ENCODE peak calls at places on chromosome 21, in eight cellular contexts. One of them, this sample, is unnamed.

GRCh38 chr21:41924355-41924754 is 29.5 kb downstream of the C2CD2 start:
- DNase-seq in neural crest cell: no peak
- DNase-seq in MCF 10A: no peak
- DNase-seq in neural progenitor cell: no peak
- DNase-seq in fibroblast of pulmonary artery: peak; percentile 14
- DNase-seq in AG09309: no peak
- DNase-seq in bronchial epithelial cell: no peak
- DNase-seq in HFF-Myc: no peak
- DNase-seq in this sample: peak; percentile 85

GRCh38 chr21:42362700-42363099 is 3.6 kb downstream of the TFF1 start:
- DNase-seq in neural crest cell: no peak
- DNase-seq in MCF 10A: no peak
- DNase-seq in neural progenitor cell: no peak
- DNase-seq in fibroblast of pulmonary artery: no peak
- DNase-seq in AG09309: no peak
- DNase-seq in bronchial epithelial cell: no peak
- DNase-seq in HFF-Myc: no peak
- DNase-seq in this sample: no peak

GRCh38 chr21:38628426-38628825 is 130.1 kb upstream of the ERG start:
- DNase-seq in neural crest cell: no peak
- DNase-seq in MCF 10A: no peak
- DNase-seq in neural progenitor cell: no peak
- DNase-seq in fibroblast of pulmonary artery: no peak
- DNase-seq in AG09309: no peak
- DNase-seq in bronchial epithelial cell: no peak
- DNase-seq in HFF-Myc: no peak
- DNase-seq in this sample: no peak

GRCh38 chr21:21688877-21689276 is 690.7 kb downstream of the NCAM2 start:
- DNase-seq in neural crest cell: no peak
- DNase-seq in MCF 10A: peak; percentile 48
- DNase-seq in neural progenitor cell: peak; percentile 67
- DNase-seq in fibroblast of pulmonary artery: peak; percentile 55
- DNase-seq in AG09309: no peak
- DNase-seq in bronchial epithelial cell: no peak
- DNase-seq in HFF-Myc: no peak
- DNase-seq in this sample: no peak

GRCh38 chr21:41523175-41523574 is 15.2 kb upstream of the TMPRSS2 start:
- DNase-seq in neural crest cell: no peak
- DNase-seq in MCF 10A: no peak
- DNase-seq in neural progenitor cell: no peak
- DNase-seq in fibroblast of pulmonary artery: no peak
- DNase-seq in AG09309: no peak
- DNase-seq in bronchial epithelial cell: no peak
- DNase-seq in HFF-Myc: no peak
- DNase-seq in this sample: no peak

GRCh38 chr21:38822754-38823374 is 17.1 kb downstream of the ETS2 start:
- DNase-seq in neural crest cell: no peak
- DNase-seq in MCF 10A: no peak
- DNase-seq in neural progenitor cell: no peak
- DNase-seq in fibroblast of pulmonary artery: no peak
- DNase-seq in AG09309: no peak
- DNase-seq in bronchial epithelial cell: no peak
- DNase-seq in HFF-Myc: no peak
- DNase-seq in this sample: no peak

GRCh38 chr21:42120056-42120903 is 49.2 kb downstream of the UMODL1 start:
- DNase-seq in neural crest cell: no peak
- DNase-seq in MCF 10A: peak; percentile 61
- DNase-seq in neural progenitor cell: no peak
- DNase-seq in fibroblast of pulmonary artery: no peak
- DNase-seq in AG09309: no peak
- DNase-seq in bronchial epithelial cell: peak; percentile 38
- DNase-seq in HFF-Myc: no peak
- DNase-seq in this sample: peak; percentile 6

GRCh38 chr21:42061195-42061865 is 9.8 kb upstream of the UMODL1 start:
- DNase-seq in neural crest cell: no peak
- DNase-seq in MCF 10A: no peak
- DNase-seq in neural progenitor cell: no peak
- DNase-seq in fibroblast of pulmonary artery: no peak
- DNase-seq in AG09309: no peak
- DNase-seq in bronchial epithelial cell: no peak
- DNase-seq in HFF-Myc: no peak
- DNase-seq in this sample: peak; percentile 56

GRCh38 chr21:43787180-43787533 is 2.2 kb upstream of the RRP1 start:
- DNase-seq in neural crest cell: no peak
- DNase-seq in MCF 10A: no peak
- DNase-seq in neural progenitor cell: no peak
- DNase-seq in fibroblast of pulmonary artery: no peak
- DNase-seq in AG09309: no peak
- DNase-seq in bronchial epithelial cell: no peak
- DNase-seq in HFF-Myc: no peak
- DNase-seq in this sample: no peak

GRCh38 chr21:30839304-30839703 is 9.7 kb upstream of the KRTAP7-1 start:
- DNase-seq in neural crest cell: peak; percentile 36
- DNase-seq in MCF 10A: peak; percentile 58
- DNase-seq in neural progenitor cell: peak; percentile 75
- DNase-seq in fibroblast of pulmonary artery: peak; percentile 0
- DNase-seq in AG09309: no peak
- DNase-seq in bronchial epithelial cell: peak; percentile 35
- DNase-seq in HFF-Myc: peak; percentile 0
- DNase-seq in this sample: peak; percentile 30

GRCh38 chr21:38404134-38404533 is 94.1 kb downstream of the ERG start:
- DNase-seq in neural crest cell: no peak
- DNase-seq in MCF 10A: no peak
- DNase-seq in neural progenitor cell: no peak
- DNase-seq in fibroblast of pulmonary artery: no peak
- DNase-seq in AG09309: no peak
- DNase-seq in bronchial epithelial cell: no peak
- DNase-seq in HFF-Myc: no peak
- DNase-seq in this sample: no peak

GRCh38 chr21:39073717-39074116 is 109.5 kb downstream of the PSMG1 start:
- DNase-seq in neural crest cell: no peak
- DNase-seq in MCF 10A: no peak
- DNase-seq in neural progenitor cell: no peak
- DNase-seq in fibroblast of pulmonary artery: no peak
- DNase-seq in AG09309: no peak
- DNase-seq in bronchial epithelial cell: no peak
- DNase-seq in HFF-Myc: no peak
- DNase-seq in this sample: no peak

GRCh38 chr21:40421121-40421520 is 425.8 kb downstream of the DSCAM start:
- DNase-seq in neural crest cell: no peak
- DNase-seq in MCF 10A: peak; percentile 1
- DNase-seq in neural progenitor cell: no peak
- DNase-seq in fibroblast of pulmonary artery: no peak
- DNase-seq in AG09309: no peak
- DNase-seq in bronchial epithelial cell: peak; percentile 80
- DNase-seq in HFF-Myc: no peak
- DNase-seq in this sample: no peak

GRCh38 chr21:40416572-40416971 is 430.4 kb downstream of the DSCAM start:
- DNase-seq in neural crest cell: no peak
- DNase-seq in MCF 10A: no peak
- DNase-seq in neural progenitor cell: no peak
- DNase-seq in fibroblast of pulmonary artery: no peak
- DNase-seq in AG09309: no peak
- DNase-seq in bronchial epithelial cell: no peak
- DNase-seq in HFF-Myc: no peak
- DNase-seq in this sample: no peak
- TF ChIP-seq CTCF in neural crest cell: no peak
- TF ChIP-seq CTCF in MCF 10A: no peak
- TF ChIP-seq CTCF in neural progenitor cell: no peak
- TF ChIP-seq CTCF in fibroblast of pulmonary artery: no peak
- TF ChIP-seq CTCF in AG09309: no peak
- TF ChIP-seq CTCF in bronchial epithelial cell: no peak
- TF ChIP-seq CTCF in HFF-Myc: no peak
- TF ChIP-seq CTCF in this sample: no peak

DNA sequence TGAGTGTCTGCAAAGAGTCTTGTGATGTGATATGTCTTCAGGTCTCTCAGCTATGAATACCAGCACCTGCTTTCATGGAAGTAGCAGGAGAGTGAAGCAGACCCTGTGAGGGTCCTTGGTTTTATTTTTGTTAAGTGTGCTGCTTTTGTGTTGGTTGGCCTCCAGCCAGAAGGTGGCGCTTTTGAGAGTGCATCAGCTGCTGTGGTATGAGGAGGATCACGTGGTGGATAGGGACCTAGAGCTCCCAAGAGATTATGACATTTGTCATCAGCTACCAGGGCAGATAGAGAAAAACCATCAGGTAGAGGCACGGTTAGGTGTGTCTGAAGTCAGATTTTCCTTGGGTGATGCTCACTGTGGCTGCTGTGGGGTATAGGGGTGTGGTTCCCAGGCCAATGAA is 1232.1 kb downstream of the MRPL39 start:
- DNase-seq in neural crest cell: no peak
- DNase-seq in MCF 10A: no peak
- DNase-seq in neural progenitor cell: no peak
- DNase-seq in fibroblast of pulmonary artery: no peak
- DNase-seq in AG09309: no peak
- DNase-seq in bronchial epithelial cell: no peak
- DNase-seq in HFF-Myc: no peak
- DNase-seq in this sample: no peak
- TF ChIP-seq CTCF in neural crest cell: no peak
- TF ChIP-seq CTCF in MCF 10A: no peak
- TF ChIP-seq CTCF in neural progenitor cell: peak; percentile 9
- TF ChIP-seq CTCF in fibroblast of pulmonary artery: no peak
- TF ChIP-seq CTCF in AG09309: no peak
- TF ChIP-seq CTCF in bronchial epithelial cell: no peak
- TF ChIP-seq CTCF in HFF-Myc: no peak
- TF ChIP-seq CTCF in this sample: no peak

GRCh38 chr21:33024278-33025103 is 1.2 kb upstream of the OLIG2 start:
- DNase-seq in neural crest cell: no peak
- DNase-seq in MCF 10A: no peak
- DNase-seq in neural progenitor cell: peak; percentile 36
- DNase-seq in fibroblast of pulmonary artery: no peak
- DNase-seq in AG09309: no peak
- DNase-seq in bronchial epithelial cell: no peak
- DNase-seq in HFF-Myc: no peak
- DNase-seq in this sample: peak; percentile 78

GRCh38 chr21:33023574-33024277 is 2.0 kb upstream of the OLIG2 start:
- DNase-seq in neural crest cell: no peak
- DNase-seq in MCF 10A: no peak
- DNase-seq in neural progenitor cell: peak; percentile 75
- DNase-seq in fibroblast of pulmonary artery: no peak
- DNase-seq in AG09309: no peak
- DNase-seq in bronchial epithelial cell: no peak
- DNase-seq in HFF-Myc: no peak
- DNase-seq in this sample: peak; percentile 85

GRCh38 chr21:33026299-33026858 is 644 bp downstream of the OLIG2 start:
- DNase-seq in neural crest cell: no peak
- DNase-seq in MCF 10A: no peak
- DNase-seq in neural progenitor cell: no peak
- DNase-seq in fibroblast of pulmonary artery: no peak
- DNase-seq in AG09309: no peak
- DNase-seq in bronchial epithelial cell: no peak
- DNase-seq in HFF-Myc: no peak
- DNase-seq in this sample: peak; percentile 91

GRCh38 chr21:33025471-33026298 is at the start of gene OLIG2:
- DNase-seq in neural crest cell: peak; percentile 75
- DNase-seq in MCF 10A: no peak
- DNase-seq in neural progenitor cell: peak; percentile 96
- DNase-seq in fibroblast of pulmonary artery: no peak
- DNase-seq in AG09309: no peak
- DNase-seq in bronchial epithelial cell: no peak
- DNase-seq in HFF-Myc: no peak
- DNase-seq in this sample: peak; percentile 67

DNA sequence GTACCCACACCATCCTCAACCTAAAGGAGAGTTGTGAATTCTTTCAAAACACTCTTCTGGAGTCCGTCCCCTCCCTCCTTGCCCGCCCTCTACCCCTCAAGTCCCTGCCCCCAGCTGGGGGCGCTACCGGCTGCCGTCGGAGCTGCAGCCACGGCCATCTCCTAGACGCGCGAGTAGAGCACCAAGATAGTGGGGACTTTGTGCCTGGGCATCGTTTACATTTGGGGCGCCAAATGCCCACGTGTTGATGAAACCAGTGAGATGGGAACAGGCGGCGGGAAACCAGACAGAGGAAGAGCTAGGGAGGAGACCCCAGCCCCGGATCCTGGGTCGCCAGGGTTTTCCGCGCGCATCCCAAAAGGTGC is 647 bp upstream of the OLIG2 start:
- DNase-seq in neural crest cell: peak; percentile 52
- DNase-seq in MCF 10A: no peak
- DNase-seq in neural progenitor cell: peak; percentile 81
- DNase-seq in fibroblast of pulmonary artery: no peak
- DNase-seq in AG09309: no peak
- DNase-seq in bronchial epithelial cell: no peak
- DNase-seq in HFF-Myc: no peak
- DNase-seq in this sample: peak; percentile 88
- TF ChIP-seq CTCF in neural crest cell: peak; percentile 49
- TF ChIP-seq CTCF in MCF 10A: no peak
- TF ChIP-seq CTCF in neural progenitor cell: peak; percentile 58
- TF ChIP-seq CTCF in fibroblast of pulmonary artery: no peak
- TF ChIP-seq CTCF in AG09309: no peak
- TF ChIP-seq CTCF in bronchial epithelial cell: no peak
- TF ChIP-seq CTCF in HFF-Myc: no peak
- TF ChIP-seq CTCF in this sample: no peak

DNA sequence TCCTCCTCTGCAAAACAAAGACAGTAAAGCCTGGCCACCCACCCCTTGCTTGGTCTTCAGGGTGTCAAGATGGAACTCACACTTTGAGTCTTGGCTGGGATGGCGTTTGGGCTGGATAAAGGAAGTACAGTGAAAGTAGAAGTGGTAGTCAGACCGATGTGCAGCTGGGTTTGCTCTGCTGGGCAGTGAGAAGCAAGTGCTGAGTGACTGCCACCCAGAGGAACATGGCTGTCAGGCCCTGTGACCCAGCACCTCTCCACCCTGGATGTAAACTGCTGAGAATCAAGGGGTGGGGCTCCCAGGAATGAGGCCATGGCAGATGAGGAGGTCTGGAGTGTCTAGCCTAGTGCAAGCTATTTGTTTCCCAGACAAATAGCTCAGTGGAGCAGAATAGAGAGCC is 51.2 kb downstream of the POFUT2 start:
- DNase-seq in neural crest cell: no peak
- DNase-seq in MCF 10A: peak; percentile 9
- DNase-seq in neural progenitor cell: no peak
- DNase-seq in fibroblast of pulmonary artery: no peak
- DNase-seq in AG09309: no peak
- DNase-seq in bronchial epithelial cell: no peak
- DNase-seq in HFF-Myc: no peak
- DNase-seq in this sample: peak; percentile 5
- TF ChIP-seq CTCF in neural crest cell: no peak
- TF ChIP-seq CTCF in MCF 10A: no peak
- TF ChIP-seq CTCF in neural progenitor cell: no peak
- TF ChIP-seq CTCF in fibroblast of pulmonary artery: no peak
- TF ChIP-seq CTCF in AG09309: no peak
- TF ChIP-seq CTCF in bronchial epithelial cell: no peak
- TF ChIP-seq CTCF in HFF-Myc: no peak
- TF ChIP-seq CTCF in this sample: no peak

GRCh38 chr21:22710725-22711124 is 1712.5 kb downstream of the NCAM2 start:
- DNase-seq in neural crest cell: no peak
- DNase-seq in MCF 10A: no peak
- DNase-seq in neural progenitor cell: no peak
- DNase-seq in fibroblast of pulmonary artery: no peak
- DNase-seq in AG09309: no peak
- DNase-seq in bronchial epithelial cell: no peak
- DNase-seq in HFF-Myc: no peak
- DNase-seq in this sample: no peak
- TF ChIP-seq CTCF in neural crest cell: no peak
- TF ChIP-seq CTCF in MCF 10A: no peak
- TF ChIP-seq CTCF in neural progenitor cell: no peak
- TF ChIP-seq CTCF in fibroblast of pulmonary artery: no peak
- TF ChIP-seq CTCF in AG09309: no peak
- TF ChIP-seq CTCF in bronchial epithelial cell: no peak
- TF ChIP-seq CTCF in HFF-Myc: no peak
- TF ChIP-seq CTCF in this sample: no peak